ENCODE peak calls at places on chromosomes 4 and X, in seven cellular contexts. One of them, this sample, is unnamed.
A peak's percentile ranks its signal among the peaks of the same experiment; 100 is the strongest.

GRCh38 chrX:22575161-22575845 is 302.6 kb downstream of the CBLL2 start:
- DNase-seq in uterus: no peak
- DNase-seq in GM23338: no peak
- DNase-seq in tibial nerve: no peak
- DNase-seq in left ventricle myocardium inferior: no peak
- DNase-seq in OCI-LY7: no peak
- DNase-seq in psoas muscle: no peak
- DNase-seq in this sample: no peak

GRCh38 chrX:153776611-153777045 is 4.2 kb upstream of the SRPK3 start:
- DNase-seq in uterus: no peak
- DNase-seq in GM23338: no peak
- DNase-seq in tibial nerve: no peak
- DNase-seq in left ventricle myocardium inferior: peak; percentile 4
- DNase-seq in OCI-LY7: peak; percentile 22
- DNase-seq in psoas muscle: no peak
- DNase-seq in this sample: no peak

GRCh38 chr4:43343298-43343697 is 450.8 kb downstream of the GRXCR1 start:
- DNase-seq in uterus: no peak
- DNase-seq in GM23338: no peak
- DNase-seq in tibial nerve: no peak
- DNase-seq in left ventricle myocardium inferior: no peak
- DNase-seq in OCI-LY7: no peak
- DNase-seq in psoas muscle: no peak
- DNase-seq in this sample: no peak

GRCh38 chr4:169094656-169095231 is 84.7 kb upstream of the CBR4 start:
- DNase-seq in uterus: no peak
- DNase-seq in GM23338: no peak
- DNase-seq in tibial nerve: no peak
- DNase-seq in left ventricle myocardium inferior: no peak
- DNase-seq in OCI-LY7: no peak
- DNase-seq in psoas muscle: no peak
- DNase-seq in this sample: no peak

GRCh38 chr4:104491396-104491821 is 3.3 kb downstream of the CXXC4 start:
- DNase-seq in uterus: peak; percentile 34
- DNase-seq in GM23338: peak; percentile 64
- DNase-seq in tibial nerve: peak; percentile 12
- DNase-seq in left ventricle myocardium inferior: peak; percentile 35
- DNase-seq in OCI-LY7: no peak
- DNase-seq in psoas muscle: peak; percentile 69
- DNase-seq in this sample: no peak

GRCh38 chr4:150130953-150131352 is 52.7 kb downstream of the DCLK2 start:
- DNase-seq in uterus: no peak
- DNase-seq in GM23338: no peak
- DNase-seq in tibial nerve: no peak
- DNase-seq in left ventricle myocardium inferior: no peak
- DNase-seq in OCI-LY7: no peak
- DNase-seq in psoas muscle: peak; percentile 57
- DNase-seq in this sample: no peak

GRCh38 chr4:89754531-89754930 is 82.4 kb downstream of the SNCA start:
- DNase-seq in uterus: no peak
- DNase-seq in GM23338: no peak
- DNase-seq in tibial nerve: no peak
- DNase-seq in left ventricle myocardium inferior: no peak
- DNase-seq in OCI-LY7: no peak
- DNase-seq in psoas muscle: no peak
- DNase-seq in this sample: no peak

GRCh38 chrX:28225508-28225907 is 244.3 kb upstream of the DCAF8L1 start:
- DNase-seq in uterus: no peak
- DNase-seq in GM23338: no peak
- DNase-seq in tibial nerve: no peak
- DNase-seq in left ventricle myocardium inferior: no peak
- DNase-seq in OCI-LY7: no peak
- DNase-seq in psoas muscle: no peak
- DNase-seq in this sample: no peak

GRCh38 chrX:129139837-129140679 is 383.2 kb downstream of the SMARCA1 start:
- DNase-seq in uterus: no peak
- DNase-seq in GM23338: no peak
- DNase-seq in tibial nerve: no peak
- DNase-seq in left ventricle myocardium inferior: no peak
- DNase-seq in OCI-LY7: no peak
- DNase-seq in psoas muscle: no peak
- DNase-seq in this sample: no peak

GRCh38 chr4:70023218-70023617 is 5.0 kb upstream of the HTN3 start:
- DNase-seq in uterus: no peak
- DNase-seq in GM23338: no peak
- DNase-seq in tibial nerve: no peak
- DNase-seq in left ventricle myocardium inferior: no peak
- DNase-seq in OCI-LY7: no peak
- DNase-seq in psoas muscle: no peak
- DNase-seq in this sample: no peak

GRCh38 chr4:177131736-177132135 is 177.9 kb upstream of the NEIL3 start:
- DNase-seq in uterus: no peak
- DNase-seq in GM23338: no peak
- DNase-seq in tibial nerve: no peak
- DNase-seq in left ventricle myocardium inferior: no peak
- DNase-seq in OCI-LY7: no peak
- DNase-seq in psoas muscle: no peak
- DNase-seq in this sample: no peak

GRCh38 chr4:147725673-147726072 is 6.2 kb upstream of the ARHGAP10 start:
- DNase-seq in uterus: no peak
- DNase-seq in GM23338: no peak
- DNase-seq in tibial nerve: no peak
- DNase-seq in left ventricle myocardium inferior: no peak
- DNase-seq in OCI-LY7: no peak
- DNase-seq in psoas muscle: no peak
- DNase-seq in this sample: no peak

GRCh38 chr4:56267558-56267957 is 119.7 kb downstream of the AASDH start:
- DNase-seq in uterus: no peak
- DNase-seq in GM23338: no peak
- DNase-seq in tibial nerve: no peak
- DNase-seq in left ventricle myocardium inferior: no peak
- DNase-seq in OCI-LY7: no peak
- DNase-seq in psoas muscle: no peak
- DNase-seq in this sample: no peak

GRCh38 chr4:36439556-36439955 is 158.1 kb downstream of the DTHD1 start:
- DNase-seq in uterus: no peak
- DNase-seq in GM23338: no peak
- DNase-seq in tibial nerve: no peak
- DNase-seq in left ventricle myocardium inferior: no peak
- DNase-seq in OCI-LY7: no peak
- DNase-seq in psoas muscle: no peak
- DNase-seq in this sample: no peak

GRCh38 chr4:187172340-187172761 is 448.7 kb upstream of the FAT1 start:
- DNase-seq in uterus: no peak
- DNase-seq in GM23338: no peak
- DNase-seq in tibial nerve: no peak
- DNase-seq in left ventricle myocardium inferior: no peak
- DNase-seq in OCI-LY7: no peak
- DNase-seq in psoas muscle: no peak
- DNase-seq in this sample: no peak

GRCh38 chr4:84531689-84532088 is 32.6 kb upstream of the NKX6-1 start:
- DNase-seq in uterus: no peak
- DNase-seq in GM23338: no peak
- DNase-seq in tibial nerve: no peak
- DNase-seq in left ventricle myocardium inferior: no peak
- DNase-seq in OCI-LY7: no peak
- DNase-seq in psoas muscle: no peak
- DNase-seq in this sample: no peak

GRCh38 chrX:110966839-110967238 is 129.2 kb upstream of the PAK3 start:
- DNase-seq in uterus: no peak
- DNase-seq in GM23338: no peak
- DNase-seq in tibial nerve: no peak
- DNase-seq in left ventricle myocardium inferior: no peak
- DNase-seq in OCI-LY7: no peak
- DNase-seq in psoas muscle: no peak
- DNase-seq in this sample: no peak

GRCh38 chr4:173415885-173416658 is 17.2 kb upstream of the SCRG1 start:
- DNase-seq in uterus: peak; percentile 31
- DNase-seq in GM23338: peak; percentile 16
- DNase-seq in tibial nerve: peak; percentile 20
- DNase-seq in left ventricle myocardium inferior: peak; percentile 48
- DNase-seq in OCI-LY7: no peak
- DNase-seq in psoas muscle: peak; percentile 67
- DNase-seq in this sample: no peak

GRCh38 chr4:148293571-148293970 is 148.6 kb downstream of the NR3C2 start:
- DNase-seq in uterus: no peak
- DNase-seq in GM23338: no peak
- DNase-seq in tibial nerve: no peak
- DNase-seq in left ventricle myocardium inferior: no peak
- DNase-seq in OCI-LY7: no peak
- DNase-seq in psoas muscle: no peak
- DNase-seq in this sample: no peak

GRCh38 chrX:46626566-46626965 is 53.0 kb downstream of the CHST7 start:
- DNase-seq in uterus: no peak
- DNase-seq in GM23338: no peak
- DNase-seq in tibial nerve: no peak
- DNase-seq in left ventricle myocardium inferior: no peak
- DNase-seq in OCI-LY7: peak; percentile 58
- DNase-seq in psoas muscle: no peak
- DNase-seq in this sample: no peak

GRCh38 chrX:40278340-40279090 is 180.8 kb upstream of the BCOR start:
- DNase-seq in uterus: no peak
- DNase-seq in GM23338: no peak
- DNase-seq in tibial nerve: no peak
- DNase-seq in left ventricle myocardium inferior: no peak
- DNase-seq in OCI-LY7: no peak
- DNase-seq in psoas muscle: no peak
- DNase-seq in this sample: no peak

GRCh38 chrX:18160369-18160768 is 60.3 kb downstream of the BEND2 start:
- DNase-seq in uterus: no peak
- DNase-seq in GM23338: no peak
- DNase-seq in tibial nerve: no peak
- DNase-seq in left ventricle myocardium inferior: no peak
- DNase-seq in OCI-LY7: no peak
- DNase-seq in psoas muscle: no peak
- DNase-seq in this sample: no peak

GRCh38 chrX:65581661-65582339 is 47.2 kb upstream of the LAS1L start:
- DNase-seq in uterus: peak; percentile 70
- DNase-seq in GM23338: peak; percentile 82
- DNase-seq in tibial nerve: peak; percentile 28
- DNase-seq in left ventricle myocardium inferior: peak; percentile 24
- DNase-seq in OCI-LY7: peak; percentile 63
- DNase-seq in psoas muscle: no peak
- DNase-seq in this sample: no peak

GRCh38 chr4:186723207-186724047 is at the start of gene FAT1:
- DNase-seq in uterus: peak; percentile 58
- DNase-seq in GM23338: peak; percentile 79
- DNase-seq in tibial nerve: peak; percentile 40
- DNase-seq in left ventricle myocardium inferior: peak; percentile 73
- DNase-seq in OCI-LY7: no peak
- DNase-seq in psoas muscle: peak; percentile 68
- DNase-seq in this sample: no peak

GRCh38 chrX:54808605-54809483 is 1.3 kb downstream of the MAGED2 start:
- DNase-seq in uterus: peak; percentile 95
- DNase-seq in GM23338: peak; percentile 93
- DNase-seq in tibial nerve: peak; percentile 79
- DNase-seq in left ventricle myocardium inferior: peak; percentile 90
- DNase-seq in OCI-LY7: peak; percentile 93
- DNase-seq in psoas muscle: peak; percentile 96
- DNase-seq in this sample: peak; percentile 94

GRCh38 chr4:36285784-36286480 is 4.5 kb downstream of the DTHD1 start:
- DNase-seq in uterus: no peak
- DNase-seq in GM23338: no peak
- DNase-seq in tibial nerve: no peak
- DNase-seq in left ventricle myocardium inferior: no peak
- DNase-seq in OCI-LY7: no peak
- DNase-seq in psoas muscle: no peak
- DNase-seq in this sample: no peak

GRCh38 chr4:84956014-84956413 is 10.5 kb downstream of the WDFY3 start:
- DNase-seq in uterus: no peak
- DNase-seq in GM23338: no peak
- DNase-seq in tibial nerve: no peak
- DNase-seq in left ventricle myocardium inferior: no peak
- DNase-seq in OCI-LY7: no peak
- DNase-seq in psoas muscle: no peak
- DNase-seq in this sample: no peak

GRCh38 chr4:2572076-2572475 is 35.6 kb downstream of the FAM193A start:
- DNase-seq in uterus: no peak
- DNase-seq in GM23338: no peak
- DNase-seq in tibial nerve: no peak
- DNase-seq in left ventricle myocardium inferior: no peak
- DNase-seq in OCI-LY7: no peak
- DNase-seq in psoas muscle: no peak
- DNase-seq in this sample: no peak
- H3K4me1 ChIP-seq in uterus: no peaks in the 10 kb centered on the region
- H3K4me1 ChIP-seq in GM23338: peaks cover 9% of the 10 kb centered on the region
- H3K4me1 ChIP-seq in tibial nerve: peaks cover 39% of the 10 kb centered on the region
- H3K4me1 ChIP-seq in left ventricle myocardium inferior: peaks cover 52% of the 10 kb centered on the region
- H3K4me1 ChIP-seq in OCI-LY7: no peaks in the 10 kb centered on the region
- H3K4me1 ChIP-seq in psoas muscle: peaks cover 19% of the 10 kb centered on the region
- H3K4me1 ChIP-seq in this sample: peaks cover 57% of the 10 kb centered on the region

GRCh38 chr4:88143504-88143903 is 14.9 kb downstream of the ABCG2 start:
- DNase-seq in uterus: no peak
- DNase-seq in GM23338: no peak
- DNase-seq in tibial nerve: no peak
- DNase-seq in left ventricle myocardium inferior: no peak
- DNase-seq in OCI-LY7: no peak
- DNase-seq in psoas muscle: no peak
- DNase-seq in this sample: no peak
- H3K4me1 ChIP-seq in uterus: no peaks in the 10 kb centered on the region
- H3K4me1 ChIP-seq in GM23338: peaks cover 27% of the 10 kb centered on the region
- H3K4me1 ChIP-seq in tibial nerve: no peaks in the 10 kb centered on the region
- H3K4me1 ChIP-seq in left ventricle myocardium inferior: no peaks in the 10 kb centered on the region
- H3K4me1 ChIP-seq in OCI-LY7: no peaks in the 10 kb centered on the region
- H3K4me1 ChIP-seq in psoas muscle: no peaks in the 10 kb centered on the region
- H3K4me1 ChIP-seq in this sample: no peaks in the 10 kb centered on the region

GRCh38 chr4:19030536-19030935 is 1009.0 kb upstream of the LCORL start:
- DNase-seq in uterus: no peak
- DNase-seq in GM23338: no peak
- DNase-seq in tibial nerve: no peak
- DNase-seq in left ventricle myocardium inferior: no peak
- DNase-seq in OCI-LY7: no peak
- DNase-seq in psoas muscle: no peak
- DNase-seq in this sample: no peak
- H3K4me1 ChIP-seq in uterus: no peaks in the 10 kb centered on the region
- H3K4me1 ChIP-seq in GM23338: no peaks in the 10 kb centered on the region
- H3K4me1 ChIP-seq in tibial nerve: no peaks in the 10 kb centered on the region
- H3K4me1 ChIP-seq in left ventricle myocardium inferior: no peaks in the 10 kb centered on the region
- H3K4me1 ChIP-seq in OCI-LY7: no peaks in the 10 kb centered on the region
- H3K4me1 ChIP-seq in psoas muscle: no peaks in the 10 kb centered on the region
- H3K4me1 ChIP-seq in this sample: peaks cover 12% of the 10 kb centered on the region

DNA sequence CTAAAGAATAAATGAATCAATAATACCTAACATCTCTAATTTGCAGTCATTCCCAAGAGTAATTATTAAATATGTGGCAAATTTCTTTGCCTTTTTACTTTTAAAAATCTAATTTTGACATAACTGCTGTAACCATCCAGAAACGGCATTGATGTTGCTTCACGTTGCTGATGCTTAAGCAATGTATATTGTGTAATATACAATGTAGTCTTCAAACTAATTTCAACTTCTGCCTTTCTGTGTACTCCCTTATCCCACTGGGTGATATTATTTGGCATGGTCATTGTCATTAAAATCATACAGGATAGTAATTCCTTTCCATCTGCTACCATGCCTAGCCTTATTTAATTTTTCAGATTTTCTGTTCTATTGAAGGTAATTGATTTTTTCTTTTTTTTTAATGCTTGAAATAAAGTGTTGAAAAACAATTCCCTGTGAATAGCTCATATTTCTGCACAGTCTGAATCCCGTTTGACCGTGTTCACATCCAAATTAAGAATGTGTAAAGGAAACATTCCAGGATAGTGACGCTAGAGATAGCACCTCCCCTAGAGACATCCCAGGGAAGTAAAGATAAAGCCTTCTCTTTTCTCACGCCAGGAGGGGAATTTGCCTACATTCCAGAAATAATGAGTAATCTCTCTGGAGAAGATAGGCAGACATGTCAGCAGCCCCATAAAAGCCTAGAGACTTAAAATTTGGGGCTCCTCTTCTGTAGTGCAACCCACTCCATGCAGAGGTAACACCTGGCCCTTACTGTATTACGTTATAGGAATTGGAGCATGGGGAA is 8.6 kb downstream of the FAM200B start:
- DNase-seq in uterus: no peak
- DNase-seq in GM23338: peak; percentile 87
- DNase-seq in tibial nerve: no peak
- DNase-seq in left ventricle myocardium inferior: no peak
- DNase-seq in OCI-LY7: no peak
- DNase-seq in psoas muscle: no peak
- DNase-seq in this sample: no peak
- H3K4me1 ChIP-seq in uterus: no peaks in the 10 kb centered on the region
- H3K4me1 ChIP-seq in GM23338: peaks cover 7% of the 10 kb centered on the region
- H3K4me1 ChIP-seq in tibial nerve: peaks cover 15% of the 10 kb centered on the region
- H3K4me1 ChIP-seq in left ventricle myocardium inferior: peaks cover 24% of the 10 kb centered on the region
- H3K4me1 ChIP-seq in OCI-LY7: no peaks in the 10 kb centered on the region
- H3K4me1 ChIP-seq in psoas muscle: no peaks in the 10 kb centered on the region
- H3K4me1 ChIP-seq in this sample: peaks cover 12% of the 10 kb centered on the region

This sample was measured in esophagus muscularis mucosa.